ENCODE peak calls at places on chromosomes 1 and 21, in four cellular contexts. One of them, this sample, is unnamed.

GRCh38 chr1:85344256-85344694 is 67.8 kb upstream of the BCL10 start:
- DNase-seq in CD4-positive, CD25-positive, alpha-beta regulatory T cell: no peak
- DNase-seq in endodermal cell: peak; percentile 86
- DNase-seq in GM20000: no peak
- DNase-seq in this sample: peak; percentile 44

GRCh38 chr21:45041351-45041805 is 33.0 kb upstream of the ADARB1 start:
- DNase-seq in CD4-positive, CD25-positive, alpha-beta regulatory T cell: no peak
- DNase-seq in endodermal cell: no peak
- DNase-seq in GM20000: no peak
- DNase-seq in this sample: no peak

GRCh38 chr21:36207577-36208320 is 51.1 kb downstream of the DOP1B start:
- DNase-seq in endodermal cell: no peak
- DNase-seq in GM20000: no peak
- DNase-seq in CD4-positive, CD25-positive, alpha-beta regulatory T cell: no peak
- DNase-seq in this sample: no peak

GRCh38 chr1:108057536-108057935 is 92.6 kb upstream of the VAV3 start:
- DNase-seq in GM20000: no peak
- DNase-seq in endodermal cell: peak; percentile 91
- DNase-seq in CD4-positive, CD25-positive, alpha-beta regulatory T cell: no peak
- DNase-seq in this sample: no peak

GRCh38 chr1:211324992-211325775 is 1.4 kb upstream of the TRAF5 start:
- DNase-seq in CD4-positive, CD25-positive, alpha-beta regulatory T cell: no peak
- DNase-seq in endodermal cell: no peak
- DNase-seq in GM20000: no peak
- DNase-seq in this sample: no peak

GRCh38 chr21:41726970-41727783 is 39.7 kb downstream of the RIPK4 start:
- DNase-seq in GM20000: no peak
- DNase-seq in endodermal cell: no peak
- DNase-seq in CD4-positive, CD25-positive, alpha-beta regulatory T cell: no peak
- DNase-seq in this sample: peak; percentile 48

GRCh38 chr1:186578325-186579016 is 101.8 kb downstream of the PTGS2 start:
- DNase-seq in GM20000: no peak
- DNase-seq in endodermal cell: no peak
- DNase-seq in CD4-positive, CD25-positive, alpha-beta regulatory T cell: no peak
- DNase-seq in this sample: no peak

GRCh38 chr1:192639607-192640368 is 3.8 kb downstream of the RGS13 start:
- DNase-seq in CD4-positive, CD25-positive, alpha-beta regulatory T cell: no peak
- DNase-seq in GM20000: peak; percentile 16
- DNase-seq in endodermal cell: no peak
- DNase-seq in this sample: no peak

GRCh38 chr1:115877511-115877910 is 36.6 kb upstream of the NHLH2 start:
- DNase-seq in endodermal cell: peak; percentile 88
- DNase-seq in CD4-positive, CD25-positive, alpha-beta regulatory T cell: no peak
- DNase-seq in GM20000: no peak
- DNase-seq in this sample: no peak

GRCh38 chr1:232704694-232705680 is 75.1 kb upstream of the SIPA1L2 start:
- DNase-seq in CD4-positive, CD25-positive, alpha-beta regulatory T cell: no peak
- DNase-seq in GM20000: no peak
- DNase-seq in endodermal cell: no peak
- DNase-seq in this sample: peak; percentile 13

GRCh38 chr1:202105571-202106339 is 17.0 kb upstream of the GPR37L1 start:
- DNase-seq in CD4-positive, CD25-positive, alpha-beta regulatory T cell: no peak
- DNase-seq in GM20000: no peak
- DNase-seq in endodermal cell: peak; percentile 94
- DNase-seq in this sample: no peak

GRCh38 chr1:35725591-35725990 is 6.9 kb upstream of the C1orf216 start:
- DNase-seq in endodermal cell: no peak
- DNase-seq in CD4-positive, CD25-positive, alpha-beta regulatory T cell: no peak
- DNase-seq in GM20000: no peak
- DNase-seq in this sample: no peak

GRCh38 chr1:226662704-226663326 is 76.3 kb downstream of the ITPKB start:
- DNase-seq in endodermal cell: peak; percentile 81
- DNase-seq in CD4-positive, CD25-positive, alpha-beta regulatory T cell: peak; percentile 81
- DNase-seq in GM20000: peak; percentile 85
- DNase-seq in this sample: no peak

GRCh38 chr1:17075470-17076255 is 21.8 kb upstream of the SDHB start:
- DNase-seq in CD4-positive, CD25-positive, alpha-beta regulatory T cell: no peak
- DNase-seq in endodermal cell: peak; percentile 88
- DNase-seq in GM20000: peak; percentile 54
- DNase-seq in this sample: peak; percentile 37

GRCh38 chr1:32180186-32181060 is 948 bp downstream of the TXLNA start:
- DNase-seq in CD4-positive, CD25-positive, alpha-beta regulatory T cell: peak; percentile 11
- DNase-seq in endodermal cell: peak; percentile 81
- DNase-seq in GM20000: peak; percentile 39
- DNase-seq in this sample: peak; percentile 18

GRCh38 chr1:17661546-17662157 is 93.5 kb upstream of the ACTL8 start:
- DNase-seq in endodermal cell: peak; percentile 95
- DNase-seq in CD4-positive, CD25-positive, alpha-beta regulatory T cell: peak; percentile 7
- DNase-seq in GM20000: peak; percentile 83
- DNase-seq in this sample: peak; percentile 41

GRCh38 chr1:105427543-105427942 is 1628.9 kb upstream of the PRMT6 start:
- DNase-seq in CD4-positive, CD25-positive, alpha-beta regulatory T cell: no peak
- DNase-seq in GM20000: no peak
- DNase-seq in endodermal cell: no peak
- DNase-seq in this sample: no peak

GRCh38 chr1:48109390-48110009 is 112.3 kb upstream of the TRABD2B start:
- DNase-seq in endodermal cell: peak; percentile 70
- DNase-seq in CD4-positive, CD25-positive, alpha-beta regulatory T cell: no peak
- DNase-seq in GM20000: peak; percentile 31
- DNase-seq in this sample: peak; percentile 61

GRCh38 chr1:227388771-227389170 is 70.5 kb upstream of the CDC42BPA start:
- DNase-seq in CD4-positive, CD25-positive, alpha-beta regulatory T cell: no peak
- DNase-seq in GM20000: no peak
- DNase-seq in endodermal cell: no peak
- DNase-seq in this sample: no peak

GRCh38 chr1:4871373-4871772 is 217.0 kb downstream of the AJAP1 start:
- DNase-seq in CD4-positive, CD25-positive, alpha-beta regulatory T cell: no peak
- DNase-seq in endodermal cell: no peak
- DNase-seq in GM20000: no peak
- DNase-seq in this sample: no peak

GRCh38 chr1:60129916-60130315 is 56.3 kb upstream of the C1orf87 start:
- DNase-seq in GM20000: no peak
- DNase-seq in endodermal cell: no peak
- DNase-seq in CD4-positive, CD25-positive, alpha-beta regulatory T cell: no peak
- DNase-seq in this sample: no peak

GRCh38 chr1:218297867-218298266 is 12.8 kb downstream of the RRP15 start:
- DNase-seq in endodermal cell: no peak
- DNase-seq in GM20000: no peak
- DNase-seq in CD4-positive, CD25-positive, alpha-beta regulatory T cell: no peak
- DNase-seq in this sample: no peak

GRCh38 chr1:224554056-224554455 is 62.1 kb upstream of the CNIH3 start:
- DNase-seq in GM20000: no peak
- DNase-seq in CD4-positive, CD25-positive, alpha-beta regulatory T cell: no peak
- DNase-seq in endodermal cell: no peak
- DNase-seq in this sample: no peak

GRCh38 chr1:235093013-235093618 is 35.5 kb downstream of the TOMM20 start:
- DNase-seq in GM20000: no peak
- DNase-seq in CD4-positive, CD25-positive, alpha-beta regulatory T cell: no peak
- DNase-seq in endodermal cell: peak; percentile 91
- DNase-seq in this sample: peak; percentile 50

GRCh38 chr1:66778266-66778665 is 22.8 kb downstream of the INSL5 start:
- DNase-seq in GM20000: no peak
- DNase-seq in endodermal cell: no peak
- DNase-seq in CD4-positive, CD25-positive, alpha-beta regulatory T cell: no peak
- DNase-seq in this sample: no peak

GRCh38 chr1:19640363-19641316 is 3.5 kb upstream of the NBL1 start:
- DNase-seq in CD4-positive, CD25-positive, alpha-beta regulatory T cell: no peak
- DNase-seq in endodermal cell: peak; percentile 92
- DNase-seq in GM20000: no peak
- DNase-seq in this sample: peak; percentile 76

GRCh38 chr1:205528887-205529825 is 24.7 kb downstream of the CDK18 start:
- DNase-seq in CD4-positive, CD25-positive, alpha-beta regulatory T cell: peak; percentile 62
- DNase-seq in endodermal cell: peak; percentile 98
- DNase-seq in GM20000: peak; percentile 87
- DNase-seq in this sample: no peak

GRCh38 chr1:36161656-36162531 is 5.9 kb downstream of the MAP7D1 start:
- DNase-seq in GM20000: peak; percentile 73
- DNase-seq in endodermal cell: peak; percentile 75
- DNase-seq in CD4-positive, CD25-positive, alpha-beta regulatory T cell: peak; percentile 25
- DNase-seq in this sample: no peak

GRCh38 chr1:228410015-228410414 is 3.4 kb upstream of the TRIM11 start:
- DNase-seq in GM20000: no peak
- DNase-seq in CD4-positive, CD25-positive, alpha-beta regulatory T cell: no peak
- DNase-seq in endodermal cell: no peak
- DNase-seq in this sample: peak; percentile 21

GRCh38 chr1:179770887-179771502 is 27.9 kb downstream of the FAM163A start:
- DNase-seq in endodermal cell: no peak
- DNase-seq in CD4-positive, CD25-positive, alpha-beta regulatory T cell: no peak
- DNase-seq in GM20000: no peak
- DNase-seq in this sample: no peak

GRCh38 chr21:42062543-42063022 is 8.5 kb upstream of the UMODL1 start:
- DNase-seq in GM20000: peak; percentile 81
- DNase-seq in CD4-positive, CD25-positive, alpha-beta regulatory T cell: peak; percentile 87
- DNase-seq in endodermal cell: no peak
- DNase-seq in this sample: no peak

GRCh38 chr1:206717237-206717989 is 32.7 kb downstream of the MAPKAPK2 start:
- DNase-seq in GM20000: peak; percentile 53
- DNase-seq in CD4-positive, CD25-positive, alpha-beta regulatory T cell: no peak
- DNase-seq in endodermal cell: no peak
- DNase-seq in this sample: no peak

GRCh38 chr1:187275985-187276580 is 447.3 kb downstream of the PLA2G4A start:
- DNase-seq in endodermal cell: no peak
- DNase-seq in GM20000: no peak
- DNase-seq in CD4-positive, CD25-positive, alpha-beta regulatory T cell: no peak
- DNase-seq in this sample: no peak

GRCh38 chr1:30955448-30956015 is 47.0 kb upstream of the SDC3 start:
- DNase-seq in endodermal cell: no peak
- DNase-seq in CD4-positive, CD25-positive, alpha-beta regulatory T cell: no peak
- DNase-seq in GM20000: no peak
- DNase-seq in this sample: no peak

This sample was measured in HepG2.